ENCODE peak calls at places on chromosome 15, in six cellular contexts. H is HTR-8/SVneo; Z is amniotic stem cell; E is central memory CD4-positive, alpha-beta T cell; A is fibroblast of villous mesenchyme; T is Peyer's patch. C is an unnamed sample.

GRCh38 chr15:65377976-65378366 is at the start of gene IGDCC3:
- DNase-seq in T (no peak), H (peak), Z (no peak), E (no peak), A (peak), C (no peak)

GRCh38 chr15:48175126-48175525 is 3.0 kb downstream of the MYEF2 start:
- DNase-seq in E (no peak), H (no peak), Z (no peak), T (no peak), A (no peak), C (no peak)

GRCh38 chr15:56835598-56836275 is 82.7 kb upstream of the TCF12 start:
- DNase-seq in T (no peak), E (no peak), H (no peak), A (peak), Z (peak), C (no peak)

GRCh38 chr15:34436126-34436955 is 1.3 kb downstream of the GOLGA8A start:
- DNase-seq in H (no peak), E (peak), T (no peak), A (peak), Z (no peak), C (peak)

GRCh38 chr15:58957101-58957973 is 23.9 kb upstream of the SLTM start:
- DNase-seq in A (peak), E (peak), T (peak), H (peak), Z (peak), C (peak)

GRCh38 chr15:60070838-60071493 is 66.9 kb downstream of the FOXB1 start:
- DNase-seq in H (peak), A (peak), Z (peak), E (no peak), T (no peak), C (no peak)

GRCh38 chr15:31374489-31374888 is 47.9 kb downstream of the KLF13 start:
- DNase-seq in A (no peak), H (no peak), Z (no peak), E (no peak), T (no peak), C (no peak)

GRCh38 chr15:100901702-100902435 is 17.3 kb upstream of the LRRK1 start:
- DNase-seq in E (no peak), Z (no peak), T (no peak), A (peak), H (no peak), C (no peak)

GRCh38 chr15:71551566-71551965 is 258.8 kb upstream of the NR2E3 start:
- DNase-seq in H (no peak), T (no peak), Z (no peak), A (no peak), E (no peak), C (no peak)

GRCh38 chr15:43941555-43941954 is 114.8 kb downstream of the WDR76 start:
- DNase-seq in H (no peak), A (no peak), E (no peak), T (peak), Z (no peak), C (no peak)

GRCh38 chr15:78064544-78064943 is 13.0 kb downstream of the TBC1D2B start:
- DNase-seq in A (peak), Z (no peak), T (no peak), E (no peak), H (no peak), C (no peak)

GRCh38 chr15:89096664-89097063 is 8.4 kb downstream of the ABHD2 start:
- DNase-seq in A (no peak), T (no peak), Z (no peak), H (no peak), E (no peak), C (no peak)

GRCh38 chr15:50261979-50262378 is 3.5 kb downstream of the HDC start:
- DNase-seq in Z (no peak), A (no peak), E (no peak), H (no peak), T (no peak), C (peak)

GRCh38 chr15:101118615-101119014 is 133.2 kb downstream of the CHSY1 start:
- DNase-seq in Z (no peak), H (no peak), E (no peak), A (no peak), T (no peak), C (no peak)

GRCh38 chr15:95912728-95913127 is 417.8 kb upstream of the NR2F2 start:
- DNase-seq in A (no peak), Z (no peak), E (no peak), T (no peak), H (no peak), C (no peak)

GRCh38 chr15:84981711-84982300 is at the start of gene PDE8A:
- DNase-seq in T (peak), A (peak), H (peak), Z (no peak), E (peak), C (peak)

GRCh38 chr15:86125775-86126174 is 46.1 kb downstream of the AGBL1 start:
- DNase-seq in H (no peak), E (no peak), T (no peak), A (no peak), Z (no peak), C (no peak)

GRCh38 chr15:41011055-41011815 is 58.0 kb downstream of the CHAC1 start:
- DNase-seq in A (no peak), H (no peak), T (no peak), Z (no peak), E (no peak), C (no peak)

GRCh38 chr15:40902605-40903561 is 8.6 kb downstream of the VPS18 start:
- DNase-seq in A (peak), T (no peak), E (no peak), Z (no peak), H (no peak), C (no peak)

GRCh38 chr15:38817427-38818155 is 253.0 kb upstream of the RASGRP1 start:
- DNase-seq in H (peak), Z (peak), A (peak), E (peak), T (peak), C (peak)

C was measured in immature natural killer cell.